ENCODE peak calls at places on chromosomes 11 and 22, in eight cellular contexts. J is mesendoderm, A is ovary, N is small intestine, D is gastrocnemius medialis, K is sigmoid colon, B is lower lobe of right lung, U is stomach. H is an unnamed sample. For H3K4me1, the result is how much of the 10 kb centered on the place peaks cover.

GRCh38 chr11:26703792-26704191 is 18.1 kb downstream of the SLC5A12 start:
- DNase-seq in D (no peak), J (peak), K (no peak), U (no peak), A (no peak), B (no peak), N (no peak), H (no peak)

GRCh38 chr11:66676931-66677598 is 622 bp downstream of the RBM4B start:
- DNase-seq in B (no peak), K (peak), A (no peak), U (no peak), D (no peak), N (peak), J (no peak), H (no peak)

GRCh38 chr11:17384002-17384511 is 4.4 kb downstream of the KCNJ11 start:
- DNase-seq in J (peak), U (peak), N (peak), A (peak), B (peak), K (peak), D (peak), H (peak)

GRCh38 chr22:40857309-40857851 is 432 bp downstream of the XPNPEP3 start:
- DNase-seq in U (no peak), J (no peak), D (no peak), B (no peak), K (no peak), A (no peak), N (no peak), H (no peak)

GRCh38 chr11:111820059-111820375 is 51.4 kb downstream of the ALG9 start:
- DNase-seq in J (no peak), N (no peak), K (no peak), A (no peak), U (no peak), D (no peak), B (no peak), H (no peak)

GRCh38 chr22:19526702-19527111 is 2.5 kb upstream of the CLDN5 start:
- DNase-seq in J (no peak), N (no peak), A (no peak), B (no peak), U (no peak), K (no peak), D (no peak), H (peak)

GRCh38 chr22:27159016-27159415 is 501.6 kb downstream of the MIAT start:
- DNase-seq in K (no peak), J (no peak), B (no peak), A (no peak), U (no peak), N (no peak), D (no peak), H (no peak)

GRCh38 chr11:72710278-72710677 is 36.1 kb upstream of the PDE2A start:
- DNase-seq in N (no peak), J (no peak), U (no peak), A (no peak), D (no peak), K (no peak), B (no peak), H (no peak)

GRCh38 chr22:38298312-38299000 is 18.8 kb downstream of the CSNK1E start:
- DNase-seq in U (no peak), J (peak), N (no peak), B (no peak), A (no peak), D (no peak), K (no peak), H (no peak)

GRCh38 chr22:19766506-19767426 is 6.2 kb downstream of the TBX1 start:
- DNase-seq in U (peak), K (no peak), N (peak), B (peak), A (no peak), J (peak), D (peak), H (no peak)

GRCh38 chr11:40271361-40271760 is 1188.1 kb downstream of the LRRC4C start:
- DNase-seq in N (no peak), K (no peak), D (no peak), B (no peak), J (no peak), U (no peak), A (no peak), H (no peak)

GRCh38 chr22:30284172-30284571 is 5.1 kb downstream of the CASTOR1 start:
- DNase-seq in K (no peak), U (no peak), N (no peak), J (no peak), B (no peak), A (no peak), D (no peak), H (no peak)

GRCh38 chr22:45435544-45436139 is 22.1 kb downstream of the RIBC2 start:
- DNase-seq in J (peak), K (peak), B (peak), D (peak), N (peak), A (peak), U (peak), H (peak)

GRCh38 chr11:69006816-69007215 is 6.2 kb downstream of the MRGPRF start:
- DNase-seq in N (no peak), D (no peak), U (no peak), B (no peak), A (peak), K (no peak), J (no peak), H (no peak)

GRCh38 chr22:42887523-42888507 is 30.7 kb upstream of the ARFGAP3 start:
- DNase-seq in D (no peak), J (no peak), U (peak), B (no peak), N (peak), A (no peak), K (no peak), H (no peak)

GRCh38 chr11:69801513-69802335 is 17.5 kb downstream of the FGF3 start:
- DNase-seq in K (no peak), U (peak), N (peak), B (no peak), J (peak), D (no peak), A (no peak), H (peak)

GRCh38 chr11:16603890-16604783 is 134.3 kb upstream of the C11orf58 start:
- DNase-seq in K (peak), B (peak), U (peak), D (peak), J (peak), N (peak), A (peak), H (peak)

GRCh38 chr11:47394322-47395224 is 13.8 kb upstream of the SLC39A13 start:
- DNase-seq in A (peak), N (no peak), B (peak), K (peak), U (peak), J (no peak), D (no peak), H (no peak)

GRCh38 chr11:69308936-69309799 is 15.2 kb downstream of the MYEOV start:
- DNase-seq in J (no peak), D (no peak), U (no peak), B (no peak), N (no peak), K (peak), A (no peak), H (peak)

GRCh38 chr22:45511847-45512261 is 9.2 kb downstream of the FBLN1 start:
- DNase-seq in U (peak), B (no peak), J (no peak), N (no peak), K (peak), D (peak), A (peak), H (no peak)

GRCh38 chr22:31235076-31235475 is 23.0 kb downstream of the LIMK2 start:
- DNase-seq in A (no peak), B (no peak), J (no peak), D (no peak), N (no peak), U (no peak), K (no peak), H (no peak)

GRCh38 chr11:122127020-122127419 is 11.0 kb upstream of the BLID start:
- DNase-seq in D (no peak), B (no peak), J (no peak), K (no peak), N (no peak), U (no peak), A (no peak), H (no peak)

GRCh38 chr22:39409630-39410029 is 10.1 kb downstream of the TAB1 start:
- DNase-seq in K (no peak), U (no peak), D (no peak), J (no peak), B (no peak), N (no peak), A (no peak), H (no peak)

GRCh38 chr11:1727088-1727690 is 23.2 kb downstream of the IFITM10 start:
- DNase-seq in N (no peak), U (no peak), K (no peak), A (no peak), J (no peak), D (no peak), B (no peak), H (no peak)
- H3K27ac ChIP-seq in N (no peak), U (no peak), K (no peak), A (no peak), J (no peak), D (no peak), B (no peak), H (no peak)

DNA sequence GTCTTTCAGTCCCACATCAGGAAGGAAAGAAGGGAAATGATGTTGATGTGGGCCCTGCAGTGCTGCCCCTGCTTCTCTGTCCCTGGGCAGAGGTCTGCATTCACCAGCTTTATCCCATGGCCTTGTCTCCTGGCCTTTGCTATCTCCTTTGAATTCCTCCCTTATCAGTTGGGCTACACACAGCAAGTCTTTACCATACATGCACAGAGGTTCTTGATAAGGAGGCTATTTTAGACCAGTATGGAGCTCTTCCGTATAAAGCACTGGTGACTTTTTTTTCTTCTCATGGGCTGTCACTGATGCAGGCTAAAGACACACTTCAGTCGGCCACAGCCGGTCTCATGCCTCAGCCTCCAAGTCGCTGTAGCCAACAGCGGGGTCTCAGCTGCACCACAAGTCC is 20.2 kb downstream of the MYO18B start:
- DNase-seq in J (peak), B (no peak), N (no peak), A (no peak), D (no peak), U (no peak), K (no peak), H (no peak)
- H3K4me1 ChIP-seq in J (under half), B (under half), N (under half), A (under half), D (half or more), U (under half), K (under half), H (half or more)

GRCh38 chr22:35310556-35311550 is 11.2 kb downstream of the TOM1 start:
- DNase-seq in N (peak), A (no peak), U (no peak), K (no peak), B (no peak), J (no peak), D (no peak), H (no peak)
- H3K27ac ChIP-seq in N (peak), A (no peak), U (no peak), K (no peak), B (no peak), J (no peak), D (peak), H (no peak)

DNA sequence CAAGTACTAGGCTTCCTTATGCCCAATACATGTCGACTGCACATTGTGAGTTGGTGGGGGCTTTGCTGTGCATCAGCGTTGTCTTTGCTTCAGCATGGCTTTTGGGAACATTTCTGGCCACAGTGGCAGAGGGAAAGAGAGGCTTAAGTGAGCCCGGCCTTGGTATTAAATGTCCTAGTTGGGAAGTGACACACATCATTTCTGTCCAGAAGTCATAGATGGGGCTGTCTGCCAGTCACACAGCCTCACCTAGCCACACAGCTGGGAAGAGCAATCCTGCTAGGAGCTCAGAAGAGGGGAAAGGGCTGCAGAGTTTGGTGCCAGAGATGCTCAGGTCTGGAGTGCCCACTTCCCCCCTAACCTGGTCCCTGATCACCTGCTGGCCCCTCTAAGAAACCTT is 27.6 kb downstream of the TREH start:
- DNase-seq in B (no peak), A (no peak), N (no peak), J (no peak), U (no peak), D (no peak), K (no peak), H (no peak)
- H3K4me1 ChIP-seq in B (under half), A (under half), N (under half), J (under half), U (under half), D (under half), K (under half), H (under half)

DNA sequence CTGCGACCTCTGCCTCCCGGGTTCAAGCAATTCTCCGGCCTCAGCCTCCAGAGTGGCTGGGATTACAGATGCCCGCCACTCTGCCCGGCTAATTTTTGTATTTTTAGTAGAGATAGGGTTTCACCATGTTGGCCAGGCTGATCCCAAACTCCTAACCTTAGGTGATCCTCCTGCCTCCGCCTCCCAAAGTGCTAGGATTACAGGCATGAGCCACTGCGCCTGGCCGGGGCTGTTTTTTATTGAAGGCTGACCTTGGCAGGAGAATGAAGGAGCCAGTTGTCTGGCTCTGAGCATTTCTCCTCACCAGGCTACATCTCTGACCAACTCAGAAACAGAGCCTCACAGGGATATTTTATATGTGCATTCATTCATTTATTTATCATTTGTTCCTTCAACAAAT is 2.3 kb downstream of the KIAA1671 start:
- DNase-seq in U (no peak), J (no peak), D (no peak), N (no peak), A (no peak), K (no peak), B (no peak), H (no peak)
- H3K27ac ChIP-seq in U (no peak), J (no peak), D (no peak), N (no peak), A (no peak), K (no peak), B (no peak), H (no peak)

GRCh38 chr11:96218901-96219300 is 124.1 kb downstream of the MAML2 start:
- DNase-seq in K (no peak), N (no peak), J (no peak), B (no peak), A (no peak), D (no peak), U (no peak), H (no peak)
- H3K4me1 ChIP-seq in K (under half), N (under half), J (under half), B (half or more), A (under half), D (under half), U (half or more), H (under half)

GRCh38 chr11:118597556-118597955 is 9.9 kb upstream of the PHLDB1 start:
- DNase-seq in K (peak), U (peak), B (no peak), A (no peak), N (no peak), J (no peak), D (no peak), H (no peak)

GRCh38 chr11:118592616-118593367 is 14.6 kb upstream of the PHLDB1 start:
- DNase-seq in J (no peak), D (no peak), A (no peak), U (peak), K (no peak), B (no peak), N (no peak), H (no peak)

GRCh38 chr11:118596226-118596625 is 11.2 kb upstream of the PHLDB1 start:
- DNase-seq in K (no peak), A (no peak), D (no peak), N (no peak), J (no peak), U (no peak), B (no peak), H (no peak)
- H3K27ac ChIP-seq in K (no peak), A (no peak), D (no peak), N (no peak), J (no peak), U (peak), B (no peak), H (no peak)

H was measured in SJSA1.